ENCODE peak calls at places on chromosome 14, in nine cellular contexts. One of them, this sample, is unnamed.

GRCh38 chr14:73795974-73796373 is 55.7 kb upstream of the PTGR2 start:
- DNase-seq in activated T-cell treated with anti-CD3 and anti-CD28 coated beads for 48 hours: no peak
- DNase-seq in ELF-1: peak
- DNase-seq in EH: peak
- DNase-seq in DMS79 treated with DMSO at 0.1 percent for 48 hours: no peak
- DNase-seq in neuronal stem cell: no peak
- DNase-seq in Kasumi-1: no peak
- DNase-seq in RPMI7951: peak
- DNase-seq in NCI-H2029: no peak
- DNase-seq in this sample: no peak

GRCh38 chr14:102046337-102047278 is 40.2 kb downstream of the HSP90AA1 start:
- DNase-seq in activated T-cell treated with anti-CD3 and anti-CD28 coated beads for 48 hours: peak
- DNase-seq in ELF-1: peak
- DNase-seq in EH: peak
- DNase-seq in DMS79 treated with DMSO at 0.1 percent for 48 hours: peak
- DNase-seq in neuronal stem cell: peak
- DNase-seq in Kasumi-1: peak
- DNase-seq in RPMI7951: peak
- DNase-seq in NCI-H2029: peak
- DNase-seq in this sample: peak

GRCh38 chr14:67577909-67578749 is 21.9 kb downstream of the PIGH start:
- DNase-seq in activated T-cell treated with anti-CD3 and anti-CD28 coated beads for 48 hours: no peak
- DNase-seq in ELF-1: no peak
- DNase-seq in EH: no peak
- DNase-seq in DMS79 treated with DMSO at 0.1 percent for 48 hours: peak
- DNase-seq in neuronal stem cell: no peak
- DNase-seq in Kasumi-1: no peak
- DNase-seq in RPMI7951: no peak
- DNase-seq in NCI-H2029: no peak
- DNase-seq in this sample: no peak

GRCh38 chr14:93395227-93395626 is 35.5 kb upstream of the UNC79 start:
- DNase-seq in activated T-cell treated with anti-CD3 and anti-CD28 coated beads for 48 hours: no peak
- DNase-seq in ELF-1: no peak
- DNase-seq in EH: no peak
- DNase-seq in DMS79 treated with DMSO at 0.1 percent for 48 hours: no peak
- DNase-seq in neuronal stem cell: no peak
- DNase-seq in Kasumi-1: peak
- DNase-seq in RPMI7951: no peak
- DNase-seq in NCI-H2029: no peak
- DNase-seq in this sample: no peak

GRCh38 chr14:73239463-73240241 is 2.3 kb downstream of the PAPLN start:
- DNase-seq in activated T-cell treated with anti-CD3 and anti-CD28 coated beads for 48 hours: no peak
- DNase-seq in ELF-1: peak
- DNase-seq in EH: peak
- DNase-seq in DMS79 treated with DMSO at 0.1 percent for 48 hours: peak
- DNase-seq in neuronal stem cell: no peak
- DNase-seq in Kasumi-1: no peak
- DNase-seq in RPMI7951: peak
- DNase-seq in NCI-H2029: no peak
- DNase-seq in this sample: no peak

GRCh38 chr14:91175296-91175695 is 61.4 kb downstream of the DGLUCY start:
- DNase-seq in activated T-cell treated with anti-CD3 and anti-CD28 coated beads for 48 hours: no peak
- DNase-seq in ELF-1: no peak
- DNase-seq in EH: no peak
- DNase-seq in DMS79 treated with DMSO at 0.1 percent for 48 hours: no peak
- DNase-seq in neuronal stem cell: no peak
- DNase-seq in Kasumi-1: no peak
- DNase-seq in RPMI7951: no peak
- DNase-seq in NCI-H2029: no peak
- DNase-seq in this sample: no peak

GRCh38 chr14:36293824-36294223 is 26.6 kb downstream of the MBIP start:
- DNase-seq in activated T-cell treated with anti-CD3 and anti-CD28 coated beads for 48 hours: no peak
- DNase-seq in ELF-1: no peak
- DNase-seq in EH: peak
- DNase-seq in DMS79 treated with DMSO at 0.1 percent for 48 hours: no peak
- DNase-seq in neuronal stem cell: no peak
- DNase-seq in Kasumi-1: peak
- DNase-seq in RPMI7951: no peak
- DNase-seq in NCI-H2029: no peak
- DNase-seq in this sample: no peak

GRCh38 chr14:104076743-104077142 is 8.8 kb upstream of the ASPG start:
- DNase-seq in activated T-cell treated with anti-CD3 and anti-CD28 coated beads for 48 hours: no peak
- DNase-seq in ELF-1: no peak
- DNase-seq in EH: no peak
- DNase-seq in DMS79 treated with DMSO at 0.1 percent for 48 hours: no peak
- DNase-seq in neuronal stem cell: no peak
- DNase-seq in Kasumi-1: no peak
- DNase-seq in RPMI7951: no peak
- DNase-seq in NCI-H2029: no peak
- DNase-seq in this sample: no peak

GRCh38 chr14:104794099-104794498 is 1.4 kb downstream of the AKT1 start:
- DNase-seq in activated T-cell treated with anti-CD3 and anti-CD28 coated beads for 48 hours: peak
- DNase-seq in ELF-1: peak
- DNase-seq in EH: peak
- DNase-seq in DMS79 treated with DMSO at 0.1 percent for 48 hours: no peak
- DNase-seq in neuronal stem cell: no peak
- DNase-seq in Kasumi-1: no peak
- DNase-seq in RPMI7951: peak
- DNase-seq in NCI-H2029: no peak
- DNase-seq in this sample: peak

GRCh38 chr14:100677925-100678765 is 48.5 kb upstream of the DLK1 start:
- DNase-seq in activated T-cell treated with anti-CD3 and anti-CD28 coated beads for 48 hours: no peak
- DNase-seq in ELF-1: peak
- DNase-seq in EH: peak
- DNase-seq in DMS79 treated with DMSO at 0.1 percent for 48 hours: peak
- DNase-seq in neuronal stem cell: no peak
- DNase-seq in Kasumi-1: peak
- DNase-seq in RPMI7951: peak
- DNase-seq in NCI-H2029: no peak
- DNase-seq in this sample: no peak

GRCh38 chr14:38554046-38554445 is 298.2 kb upstream of the CLEC14A start:
- DNase-seq in activated T-cell treated with anti-CD3 and anti-CD28 coated beads for 48 hours: no peak
- DNase-seq in ELF-1: no peak
- DNase-seq in EH: no peak
- DNase-seq in DMS79 treated with DMSO at 0.1 percent for 48 hours: no peak
- DNase-seq in neuronal stem cell: no peak
- DNase-seq in Kasumi-1: no peak
- DNase-seq in RPMI7951: no peak
- DNase-seq in NCI-H2029: no peak
- DNase-seq in this sample: no peak

This sample was measured in NT2/D1.